ENCODE peak calls at places on chromosome 15, in seven cellular contexts. A is CD8-positive, alpha-beta T cell; S is GM23248; J is choroid plexus epithelial cell; T is GM12864; D is lower leg skin; X is naive thymus-derived CD4-positive, alpha-beta T cell. H is an unnamed sample.

GRCh38 chr15:37773111-37773860 is 161.2 kb upstream of the TMCO5A start:
- DNase-seq in A (no peak), S (peak; percentile 59), J (peak; percentile 87), T (no peak), D (no peak), X (no peak), H (peak; percentile 60)

GRCh38 chr15:76994001-76994400 is 925 bp upstream of the PSTPIP1 start:
- DNase-seq in A (peak; percentile 77), S (no peak), J (no peak), T (no peak), D (no peak), X (no peak), H (no peak)

GRCh38 chr15:59294961-59295741 is 77.5 kb downstream of the MYO1E start:
- DNase-seq in A (no peak), S (peak; percentile 93), J (peak; percentile 90), T (no peak), D (peak; percentile 83), X (no peak), H (peak; percentile 81)

GRCh38 chr15:48645558-48646330 is at the start of gene FBN1:
- DNase-seq in A (no peak), S (peak; percentile 95), J (peak; percentile 93), T (peak; percentile 44), D (peak; percentile 94), X (no peak), H (peak; percentile 80)

GRCh38 chr15:34018021-34018645 is 20.9 kb downstream of the AVEN start:
- DNase-seq in A (no peak), S (no peak), J (no peak), T (no peak), D (no peak), X (peak; percentile 35), H (no peak)

GRCh38 chr15:68386587-68387287 is 45.2 kb downstream of the ITGA11 start:
- DNase-seq in A (peak; percentile 37), S (no peak), J (no peak), T (no peak), D (peak; percentile 50), X (no peak), H (no peak)

GRCh38 chr15:68054658-68055223 is 626 bp downstream of the PIAS1 start:
- DNase-seq in A (no peak), S (peak; percentile 69), J (peak; percentile 39), T (no peak), D (peak; percentile 91), X (no peak), H (no peak)

GRCh38 chr15:43881944-43882343 is 55.1 kb downstream of the WDR76 start:
- DNase-seq in A (no peak), S (peak; percentile 12), J (peak; percentile 13), T (no peak), D (peak; percentile 1), X (no peak), H (no peak)

GRCh38 chr15:29128671-29129070 is 141.0 kb downstream of the NSMCE3 start:
- DNase-seq in A (no peak), S (no peak), J (no peak), T (no peak), D (no peak), X (no peak), H (no peak)

GRCh38 chr15:60442763-60443162 is 36.2 kb downstream of the ICE2 start:
- DNase-seq in A (no peak), S (peak; percentile 78), J (peak; percentile 16), T (no peak), D (no peak), X (no peak), H (no peak)

GRCh38 chr15:92224843-92225242 is 168.8 kb upstream of the ST8SIA2 start:
- DNase-seq in A (no peak), S (no peak), J (no peak), T (no peak), D (no peak), X (no peak), H (no peak)

GRCh38 chr15:25070357-25070963 is 115.7 kb downstream of the SNRPN start:
- DNase-seq in A (no peak), S (no peak), J (no peak), T (no peak), D (no peak), X (no peak), H (no peak)

GRCh38 chr15:78684645-78685044 is 43.6 kb upstream of the CHRNB4 start:
- DNase-seq in A (no peak), S (no peak), J (no peak), T (no peak), D (peak; percentile 12), X (no peak), H (no peak)

GRCh38 chr15:96341465-96342142 is 11.1 kb downstream of the NR2F2 start:
- DNase-seq in A (no peak), S (no peak), J (peak; percentile 50), T (no peak), D (peak; percentile 85), X (no peak), H (no peak)

GRCh38 chr15:36407647-36408046 is 171.8 kb upstream of the CDIN1 start:
- DNase-seq in A (no peak), S (peak; percentile 67), J (peak; percentile 87), T (no peak), D (no peak), X (no peak), H (peak; percentile 92)

GRCh38 chr15:59315914-59316428 is 56.7 kb downstream of the MYO1E start:
- DNase-seq in A (no peak), S (peak; percentile 92), J (peak; percentile 86), T (no peak), D (peak; percentile 37), X (no peak), H (no peak)

GRCh38 chr15:76330281-76330680 is 6.3 kb upstream of the ISL2 start:
- DNase-seq in A (no peak), S (peak; percentile 75), J (peak; percentile 75), T (no peak), D (peak; percentile 87), X (no peak), H (no peak)

GRCh38 chr15:29822685-29823459 is 604 bp upstream of the TJP1 start:
- DNase-seq in A (no peak), S (peak; percentile 98), J (peak; percentile 84), T (no peak), D (peak; percentile 95), X (no peak), H (no peak)

GRCh38 chr15:60773893-60774292 is 295.0 kb upstream of the ICE2 start:
- DNase-seq in A (no peak), S (no peak), J (peak; percentile 35), T (no peak), D (no peak), X (no peak), H (no peak)

GRCh38 chr15:78372880-78373279 is 32.7 kb downstream of the CRABP1 start:
- DNase-seq in A (no peak), S (no peak), J (no peak), T (no peak), D (peak; percentile 32), X (no peak), H (no peak)

GRCh38 chr15:82828064-82828463 is 18.6 kb downstream of the WHAMM start:
- DNase-seq in A (no peak), S (peak; percentile 67), J (peak; percentile 70), T (no peak), D (no peak), X (no peak), H (no peak)

GRCh38 chr15:41501191-41501917 is 7.7 kb downstream of the ITPKA start:
- DNase-seq in A (peak; percentile 60), S (peak; percentile 61), J (no peak), T (no peak), D (no peak), X (no peak), H (no peak)
- H3K4me3 ChIP-seq in A (peak overlapping the region; percentile 53), S (peak overlapping the region; percentile 48), J (peak overlapping the region; percentile 17), T (no peak overlapping the region), D (no peak overlapping the region), X (peak overlapping the region; percentile 55), H (peak overlapping the region; percentile 34)

GRCh38 chr15:63556246-63556645 is 40.9 kb upstream of the FBXL22 start:
- DNase-seq in A (no peak), S (no peak), J (peak; percentile 37), T (no peak), D (no peak), X (no peak), H (no peak)

GRCh38 chr15:63551400-63551799 is 45.8 kb upstream of the FBXL22 start:
- DNase-seq in A (no peak), S (peak; percentile 73), J (peak; percentile 77), T (no peak), D (no peak), X (no peak), H (peak; percentile 37)

GRCh38 chr15:63555520-63555919 is 41.7 kb upstream of the FBXL22 start:
- DNase-seq in A (no peak), S (no peak), J (no peak), T (no peak), D (no peak), X (no peak), H (no peak)

GRCh38 chr15:63554337-63554927 is 42.8 kb upstream of the FBXL22 start:
- DNase-seq in A (no peak), S (peak; percentile 3), J (peak; percentile 59), T (no peak), D (no peak), X (no peak), H (no peak)

GRCh38 chr15:63553388-63553791 is 43.8 kb upstream of the FBXL22 start:
- DNase-seq in A (no peak), S (peak; percentile 94), J (peak; percentile 99), T (no peak), D (no peak), X (no peak), H (peak; percentile 90)
- H3K4me3 ChIP-seq in A (no peak overlapping the region), S (peak overlapping the region; percentile 55), J (no peak overlapping the region), T (no peak overlapping the region), D (no peak overlapping the region), X (no peak overlapping the region), H (no peak overlapping the region)

GRCh38 chr15:84983299-84983698 is 1.6 kb downstream of the PDE8A start:
- DNase-seq in A (no peak), S (peak; percentile 21), J (no peak), T (no peak), D (no peak), X (no peak), H (no peak)

GRCh38 chr15:84982301-84982920 is 755 bp downstream of the PDE8A start:
- DNase-seq in A (peak; percentile 67), S (peak; percentile 65), J (peak; percentile 47), T (no peak), D (peak; percentile 90), X (peak; percentile 61), H (no peak)

GRCh38 chr15:84981711-84982300 is at the start of gene PDE8A:
- DNase-seq in A (peak; percentile 71), S (peak; percentile 83), J (peak; percentile 58), T (no peak), D (peak; percentile 91), X (peak; percentile 43), H (no peak)

GRCh38 chr15:84985158-84985557 is 3.5 kb downstream of the PDE8A start:
- DNase-seq in A (no peak), S (no peak), J (no peak), T (no peak), D (no peak), X (no peak), H (no peak)

DNA sequence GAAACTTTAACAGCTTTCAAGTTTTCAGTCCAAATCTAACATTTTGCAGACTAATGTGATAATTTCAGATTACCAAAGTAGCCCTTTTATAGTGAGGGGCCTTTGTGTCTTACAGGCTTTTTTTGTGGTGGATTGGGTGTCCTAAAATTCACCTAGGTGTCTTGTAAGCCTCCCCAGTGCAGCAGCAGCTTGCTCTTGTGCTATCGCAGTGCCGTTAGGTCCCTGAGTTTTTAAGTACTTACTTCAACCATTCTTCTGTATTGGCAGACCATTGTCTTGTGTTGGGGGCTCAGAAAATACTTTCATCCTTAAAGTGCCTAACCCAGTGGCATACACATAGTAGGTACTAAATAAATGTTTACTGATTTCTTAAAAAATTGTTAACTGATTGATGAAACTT is 2.1 kb downstream of the PDE8A start:
- DNase-seq in A (no peak), S (peak; percentile 14), J (peak; percentile 43), T (no peak), D (no peak), X (no peak), H (no peak)
- H3K4me3 ChIP-seq in A (no peak overlapping the region), S (peak overlapping the region; percentile 96), J (peak overlapping the region; percentile 82), T (no peak overlapping the region), D (no peak overlapping the region), X (peak overlapping the region; percentile 98), H (no peak overlapping the region)

GRCh38 chr15:70284438-70285214 is 186.9 kb upstream of the TLE3 start:
- DNase-seq in A (no peak), S (no peak), J (no peak), T (no peak), D (peak; percentile 67), X (no peak), H (no peak)
- H3K4me3 ChIP-seq in A (no peak overlapping the region), S (no peak overlapping the region), J (no peak overlapping the region), T (no peak overlapping the region), D (no peak overlapping the region), X (no peak overlapping the region), H (no peak overlapping the region)